ENCODE peak calls at places on chromosomes 12 and 14, in nine cellular contexts. One of them, this sample, is unnamed.

GRCh38 chr12:111298583-111299436 is 70.1 kb downstream of the PHETA1 start:
- DNase-seq in IMR-90: peak; percentile 31
- DNase-seq in transverse colon: peak; percentile 31
- DNase-seq in esophagus squamous epithelium: no peak
- DNase-seq in CD8-positive, alpha-beta memory T cell: no peak
- DNase-seq in hepatocyte: peak; percentile 82
- DNase-seq in pancreas: no peak
- DNase-seq in HCT116: peak; percentile 33
- DNase-seq in aorta: no peak
- DNase-seq in this sample: peak; percentile 79

GRCh38 chr12:121288941-121289340 is 7.6 kb downstream of the CAMKK2 start:
- DNase-seq in HCT116: no peak
- DNase-seq in transverse colon: no peak
- DNase-seq in pancreas: no peak
- DNase-seq in IMR-90: no peak
- DNase-seq in CD8-positive, alpha-beta memory T cell: no peak
- DNase-seq in aorta: no peak
- DNase-seq in hepatocyte: no peak
- DNase-seq in esophagus squamous epithelium: no peak
- DNase-seq in this sample: no peak

GRCh38 chr12:9761407-9761736 is 671 bp upstream of the CD69 start:
- DNase-seq in IMR-90: no peak
- DNase-seq in esophagus squamous epithelium: no peak
- DNase-seq in aorta: no peak
- DNase-seq in HCT116: no peak
- DNase-seq in hepatocyte: no peak
- DNase-seq in pancreas: no peak
- DNase-seq in CD8-positive, alpha-beta memory T cell: no peak
- DNase-seq in transverse colon: no peak
- DNase-seq in this sample: no peak

GRCh38 chr12:44002607-44003006 is 166.7 kb downstream of the TMEM117 start:
- DNase-seq in pancreas: no peak
- DNase-seq in IMR-90: no peak
- DNase-seq in hepatocyte: no peak
- DNase-seq in transverse colon: no peak
- DNase-seq in CD8-positive, alpha-beta memory T cell: no peak
- DNase-seq in HCT116: no peak
- DNase-seq in aorta: no peak
- DNase-seq in esophagus squamous epithelium: no peak
- DNase-seq in this sample: no peak

GRCh38 chr14:95307402-95308041 is 12.2 kb downstream of the CLMN start:
- DNase-seq in IMR-90: no peak
- DNase-seq in HCT116: no peak
- DNase-seq in hepatocyte: peak; percentile 53
- DNase-seq in CD8-positive, alpha-beta memory T cell: no peak
- DNase-seq in esophagus squamous epithelium: no peak
- DNase-seq in pancreas: peak; percentile 77
- DNase-seq in transverse colon: no peak
- DNase-seq in aorta: peak; percentile 35
- DNase-seq in this sample: no peak

GRCh38 chr12:121916719-121917118 is 1.7 kb upstream of the CFAP251 start:
- DNase-seq in CD8-positive, alpha-beta memory T cell: no peak
- DNase-seq in esophagus squamous epithelium: no peak
- DNase-seq in pancreas: no peak
- DNase-seq in hepatocyte: peak; percentile 61
- DNase-seq in HCT116: no peak
- DNase-seq in transverse colon: no peak
- DNase-seq in IMR-90: peak; percentile 67
- DNase-seq in aorta: no peak
- DNase-seq in this sample: peak; percentile 34

GRCh38 chr12:64814432-64814831 is 10.0 kb upstream of the TBC1D30 start:
- DNase-seq in aorta: no peak
- DNase-seq in hepatocyte: no peak
- DNase-seq in IMR-90: no peak
- DNase-seq in transverse colon: no peak
- DNase-seq in pancreas: no peak
- DNase-seq in HCT116: no peak
- DNase-seq in CD8-positive, alpha-beta memory T cell: no peak
- DNase-seq in esophagus squamous epithelium: no peak
- DNase-seq in this sample: no peak

GRCh38 chr14:77520626-77521025 is 22.0 kb upstream of the ISM2 start:
- DNase-seq in IMR-90: no peak
- DNase-seq in hepatocyte: no peak
- DNase-seq in CD8-positive, alpha-beta memory T cell: no peak
- DNase-seq in HCT116: no peak
- DNase-seq in transverse colon: no peak
- DNase-seq in aorta: no peak
- DNase-seq in esophagus squamous epithelium: no peak
- DNase-seq in pancreas: no peak
- DNase-seq in this sample: no peak

GRCh38 chr12:68327896-68328295 is 4.3 kb downstream of the MDM1 start:
- DNase-seq in esophagus squamous epithelium: no peak
- DNase-seq in hepatocyte: no peak
- DNase-seq in CD8-positive, alpha-beta memory T cell: no peak
- DNase-seq in HCT116: no peak
- DNase-seq in IMR-90: no peak
- DNase-seq in transverse colon: no peak
- DNase-seq in pancreas: no peak
- DNase-seq in aorta: no peak
- DNase-seq in this sample: no peak

GRCh38 chr12:68236421-68237059 is 10.9 kb upstream of the IL26 start:
- DNase-seq in pancreas: no peak
- DNase-seq in IMR-90: no peak
- DNase-seq in transverse colon: no peak
- DNase-seq in esophagus squamous epithelium: no peak
- DNase-seq in HCT116: no peak
- DNase-seq in aorta: no peak
- DNase-seq in CD8-positive, alpha-beta memory T cell: no peak
- DNase-seq in hepatocyte: no peak
- DNase-seq in this sample: peak; percentile 16

GRCh38 chr12:65500121-65500846 is 221.8 kb downstream of the MSRB3 start:
- DNase-seq in transverse colon: no peak
- DNase-seq in IMR-90: peak; percentile 71
- DNase-seq in CD8-positive, alpha-beta memory T cell: no peak
- DNase-seq in aorta: no peak
- DNase-seq in hepatocyte: no peak
- DNase-seq in pancreas: no peak
- DNase-seq in HCT116: peak; percentile 93
- DNase-seq in esophagus squamous epithelium: no peak
- DNase-seq in this sample: peak; percentile 35

GRCh38 chr12:116897476-116897875 is 13.3 kb upstream of the FBXW8 start:
- DNase-seq in IMR-90: no peak
- DNase-seq in aorta: no peak
- DNase-seq in CD8-positive, alpha-beta memory T cell: no peak
- DNase-seq in HCT116: no peak
- DNase-seq in transverse colon: no peak
- DNase-seq in esophagus squamous epithelium: no peak
- DNase-seq in pancreas: no peak
- DNase-seq in hepatocyte: no peak
- DNase-seq in this sample: no peak

GRCh38 chr14:101105045-101105444 is 201.5 kb upstream of the RTL1 start:
- DNase-seq in pancreas: no peak
- DNase-seq in aorta: no peak
- DNase-seq in HCT116: no peak
- DNase-seq in esophagus squamous epithelium: no peak
- DNase-seq in transverse colon: no peak
- DNase-seq in CD8-positive, alpha-beta memory T cell: no peak
- DNase-seq in hepatocyte: no peak
- DNase-seq in IMR-90: no peak
- DNase-seq in this sample: no peak

GRCh38 chr12:6928703-6929407 is 1.1 kb downstream of the ATN1 start:
- DNase-seq in IMR-90: no peak
- DNase-seq in pancreas: peak; percentile 15
- DNase-seq in CD8-positive, alpha-beta memory T cell: no peak
- DNase-seq in esophagus squamous epithelium: no peak
- DNase-seq in transverse colon: no peak
- DNase-seq in HCT116: no peak
- DNase-seq in hepatocyte: no peak
- DNase-seq in aorta: no peak
- DNase-seq in this sample: peak; percentile 44

GRCh38 chr12:4230526-4230925 is 43.0 kb upstream of the CCND2 start:
- DNase-seq in esophagus squamous epithelium: no peak
- DNase-seq in aorta: no peak
- DNase-seq in transverse colon: no peak
- DNase-seq in CD8-positive, alpha-beta memory T cell: no peak
- DNase-seq in pancreas: no peak
- DNase-seq in hepatocyte: no peak
- DNase-seq in IMR-90: no peak
- DNase-seq in HCT116: no peak
- DNase-seq in this sample: no peak

GRCh38 chr14:22982013-22982476 is 306 bp downstream of the AJUBA start:
- DNase-seq in CD8-positive, alpha-beta memory T cell: no peak
- DNase-seq in pancreas: no peak
- DNase-seq in IMR-90: no peak
- DNase-seq in hepatocyte: no peak
- DNase-seq in HCT116: no peak
- DNase-seq in esophagus squamous epithelium: no peak
- DNase-seq in aorta: no peak
- DNase-seq in transverse colon: no peak
- DNase-seq in this sample: no peak

GRCh38 chr14:53249059-53249458 is 95.9 kb upstream of the DDHD1 start:
- DNase-seq in aorta: no peak
- DNase-seq in pancreas: no peak
- DNase-seq in transverse colon: no peak
- DNase-seq in hepatocyte: no peak
- DNase-seq in HCT116: no peak
- DNase-seq in CD8-positive, alpha-beta memory T cell: no peak
- DNase-seq in IMR-90: peak; percentile 13
- DNase-seq in esophagus squamous epithelium: no peak
- DNase-seq in this sample: no peak

GRCh38 chr14:101599234-101599885 is 38.1 kb downstream of the DIO3 start:
- DNase-seq in transverse colon: peak; percentile 1
- DNase-seq in pancreas: peak; percentile 4
- DNase-seq in hepatocyte: no peak
- DNase-seq in esophagus squamous epithelium: no peak
- DNase-seq in HCT116: no peak
- DNase-seq in CD8-positive, alpha-beta memory T cell: no peak
- DNase-seq in IMR-90: no peak
- DNase-seq in aorta: no peak
- DNase-seq in this sample: no peak

GRCh38 chr12:26298785-26299621 is 103.6 kb downstream of the SSPN start:
- DNase-seq in IMR-90: peak; percentile 83
- DNase-seq in transverse colon: no peak
- DNase-seq in CD8-positive, alpha-beta memory T cell: no peak
- DNase-seq in hepatocyte: peak; percentile 41
- DNase-seq in esophagus squamous epithelium: no peak
- DNase-seq in pancreas: no peak
- DNase-seq in aorta: no peak
- DNase-seq in HCT116: no peak
- DNase-seq in this sample: peak; percentile 86

GRCh38 chr12:19528750-19529149 is 89.5 kb downstream of the AEBP2 start:
- DNase-seq in pancreas: no peak
- DNase-seq in esophagus squamous epithelium: no peak
- DNase-seq in hepatocyte: no peak
- DNase-seq in IMR-90: no peak
- DNase-seq in transverse colon: no peak
- DNase-seq in CD8-positive, alpha-beta memory T cell: no peak
- DNase-seq in HCT116: no peak
- DNase-seq in aorta: no peak
- DNase-seq in this sample: no peak

GRCh38 chr12:94636462-94637085 is 13.8 kb downstream of the TMCC3 start:
- DNase-seq in esophagus squamous epithelium: no peak
- DNase-seq in CD8-positive, alpha-beta memory T cell: no peak
- DNase-seq in pancreas: no peak
- DNase-seq in hepatocyte: peak; percentile 41
- DNase-seq in IMR-90: no peak
- DNase-seq in transverse colon: no peak
- DNase-seq in aorta: no peak
- DNase-seq in HCT116: no peak
- DNase-seq in this sample: no peak
- H3K4me1 ChIP-seq in esophagus squamous epithelium: peaks cover 1% of the 10 kb centered on the region
- H3K4me1 ChIP-seq in CD8-positive, alpha-beta memory T cell: no peaks in the 10 kb centered on the region
- H3K4me1 ChIP-seq in pancreas: no peaks in the 10 kb centered on the region
- H3K4me1 ChIP-seq in hepatocyte: peaks cover 5% of the 10 kb centered on the region
- H3K4me1 ChIP-seq in IMR-90: no peaks in the 10 kb centered on the region
- H3K4me1 ChIP-seq in transverse colon: no peaks in the 10 kb centered on the region
- H3K4me1 ChIP-seq in aorta: no peaks in the 10 kb centered on the region
- H3K4me1 ChIP-seq in HCT116: no peaks in the 10 kb centered on the region
- H3K4me1 ChIP-seq in this sample: no peaks in the 10 kb centered on the region

DNA sequence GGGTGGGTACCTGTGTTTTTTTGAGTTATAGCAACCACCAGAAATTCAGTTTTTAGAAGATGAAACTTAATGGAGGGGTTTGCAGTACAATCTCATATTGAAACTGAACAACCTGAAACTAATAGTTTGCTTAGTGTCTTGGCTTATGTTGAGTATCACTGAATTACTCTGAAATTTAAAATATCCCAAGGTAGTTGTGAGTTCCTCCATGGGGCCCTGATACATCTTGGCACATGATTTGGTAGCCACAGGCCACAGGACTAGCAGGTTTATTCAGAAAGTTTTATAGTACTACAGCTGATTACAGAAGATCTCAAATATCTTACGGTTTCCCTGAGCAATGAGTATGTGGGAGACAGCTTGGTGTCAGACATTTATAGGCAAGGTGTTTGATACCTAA is 10.4 kb downstream of the PTGES3 start:
- DNase-seq in aorta: no peak
- DNase-seq in pancreas: no peak
- DNase-seq in transverse colon: no peak
- DNase-seq in IMR-90: no peak
- DNase-seq in esophagus squamous epithelium: no peak
- DNase-seq in hepatocyte: no peak
- DNase-seq in HCT116: no peak
- DNase-seq in CD8-positive, alpha-beta memory T cell: no peak
- DNase-seq in this sample: no peak
- H3K4me1 ChIP-seq in aorta: no peaks in the 10 kb centered on the region
- H3K4me1 ChIP-seq in pancreas: no peaks in the 10 kb centered on the region
- H3K4me1 ChIP-seq in transverse colon: peaks cover 58% of the 10 kb centered on the region
- H3K4me1 ChIP-seq in IMR-90: peaks cover 4% of the 10 kb centered on the region
- H3K4me1 ChIP-seq in esophagus squamous epithelium: peaks cover 9% of the 10 kb centered on the region
- H3K4me1 ChIP-seq in hepatocyte: peaks cover 5% of the 10 kb centered on the region
- H3K4me1 ChIP-seq in HCT116: peaks cover 24% of the 10 kb centered on the region
- H3K4me1 ChIP-seq in CD8-positive, alpha-beta memory T cell: peaks cover 65% of the 10 kb centered on the region
- H3K4me1 ChIP-seq in this sample: no peaks in the 10 kb centered on the region

DNA sequence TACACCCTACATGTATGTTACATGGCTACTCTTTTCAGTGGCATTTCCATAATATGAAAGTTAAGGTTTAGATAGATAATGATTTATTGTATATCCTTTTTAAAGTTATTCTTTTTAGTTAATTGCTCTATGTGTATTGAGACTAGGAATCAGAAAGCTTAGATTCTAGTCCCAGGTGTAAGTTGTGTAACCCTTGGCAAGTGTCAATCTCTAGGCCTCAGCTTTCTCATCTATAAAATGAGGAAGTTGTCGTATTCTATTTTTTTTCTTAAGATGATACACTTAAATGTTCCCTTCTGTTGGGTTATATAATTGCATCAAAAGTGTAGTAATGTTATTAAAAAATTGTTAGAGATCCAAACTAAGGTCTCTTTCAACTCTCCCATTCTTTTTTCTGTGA is 3.9 kb downstream of the RTRAF start:
- DNase-seq in IMR-90: no peak
- DNase-seq in hepatocyte: no peak
- DNase-seq in HCT116: no peak
- DNase-seq in transverse colon: no peak
- DNase-seq in pancreas: no peak
- DNase-seq in aorta: no peak
- DNase-seq in CD8-positive, alpha-beta memory T cell: no peak
- DNase-seq in esophagus squamous epithelium: no peak
- DNase-seq in this sample: no peak
- H3K4me1 ChIP-seq in IMR-90: peaks cover 2% of the 10 kb centered on the region
- H3K4me1 ChIP-seq in hepatocyte: peaks cover 11% of the 10 kb centered on the region
- H3K4me1 ChIP-seq in HCT116: peaks cover 12% of the 10 kb centered on the region
- H3K4me1 ChIP-seq in transverse colon: peaks cover 13% of the 10 kb centered on the region
- H3K4me1 ChIP-seq in pancreas: no peaks in the 10 kb centered on the region
- H3K4me1 ChIP-seq in aorta: no peaks in the 10 kb centered on the region
- H3K4me1 ChIP-seq in CD8-positive, alpha-beta memory T cell: peaks cover 34% of the 10 kb centered on the region
- H3K4me1 ChIP-seq in esophagus squamous epithelium: peaks cover 5% of the 10 kb centered on the region
- H3K4me1 ChIP-seq in this sample: peaks cover 18% of the 10 kb centered on the region

GRCh38 chr14:69694730-69695663 is 71.9 kb upstream of the SRSF5 start:
- DNase-seq in esophagus squamous epithelium: no peak
- DNase-seq in pancreas: no peak
- DNase-seq in transverse colon: no peak
- DNase-seq in HCT116: no peak
- DNase-seq in IMR-90: peak; percentile 63
- DNase-seq in aorta: no peak
- DNase-seq in hepatocyte: no peak
- DNase-seq in CD8-positive, alpha-beta memory T cell: no peak
- DNase-seq in this sample: no peak
- H3K4me1 ChIP-seq in esophagus squamous epithelium: peaks cover 43% of the 10 kb centered on the region
- H3K4me1 ChIP-seq in pancreas: peaks cover 50% of the 10 kb centered on the region
- H3K4me1 ChIP-seq in transverse colon: peaks cover 59% of the 10 kb centered on the region
- H3K4me1 ChIP-seq in HCT116: peaks cover 12% of the 10 kb centered on the region
- H3K4me1 ChIP-seq in IMR-90: peaks cover 26% of the 10 kb centered on the region
- H3K4me1 ChIP-seq in aorta: no peaks in the 10 kb centered on the region
- H3K4me1 ChIP-seq in hepatocyte: peaks cover 58% of the 10 kb centered on the region
- H3K4me1 ChIP-seq in CD8-positive, alpha-beta memory T cell: peaks cover 38% of the 10 kb centered on the region
- H3K4me1 ChIP-seq in this sample: peaks cover 45% of the 10 kb centered on the region

This sample was measured in adipocyte.